ENCODE peak calls at places on chromosomes 7 and 10, in four cellular contexts. One of them, this sample, is unnamed.

GRCh38 chr10:58625070-58625469 is 112.4 kb downstream of the BICC1 start:
- DNase-seq in heart left ventricle: no peak
- DNase-seq in colonic mucosa: no peak
- DNase-seq in NCI-H1105: no peak
- DNase-seq in this sample: no peak

GRCh38 chr7:101494602-101495329 is 132.1 kb downstream of the COL26A1 start:
- DNase-seq in heart left ventricle: no peak
- DNase-seq in colonic mucosa: no peak
- DNase-seq in NCI-H1105: no peak
- DNase-seq in this sample: no peak

GRCh38 chr10:3107426-3107961 is 40.1 kb downstream of the PFKP start:
- DNase-seq in heart left ventricle: peak; percentile 88
- DNase-seq in colonic mucosa: no peak
- DNase-seq in NCI-H1105: no peak
- DNase-seq in this sample: no peak

GRCh38 chr7:73977626-73978618 is 50.1 kb upstream of the ELN start:
- DNase-seq in heart left ventricle: peak; percentile 29
- DNase-seq in colonic mucosa: peak; percentile 52
- DNase-seq in NCI-H1105: no peak
- DNase-seq in this sample: no peak

GRCh38 chr10:3570855-3571266 is 214.1 kb downstream of the KLF6 start:
- DNase-seq in heart left ventricle: peak; percentile 51
- DNase-seq in colonic mucosa: no peak
- DNase-seq in NCI-H1105: no peak
- DNase-seq in this sample: no peak

GRCh38 chr7:36132025-36132424 is 21.0 kb upstream of the EEPD1 start:
- DNase-seq in heart left ventricle: no peak
- DNase-seq in colonic mucosa: no peak
- DNase-seq in NCI-H1105: no peak
- DNase-seq in this sample: no peak

GRCh38 chr7:69502358-69502757 is 95.9 kb upstream of the AUTS2 start:
- DNase-seq in heart left ventricle: no peak
- DNase-seq in colonic mucosa: no peak
- DNase-seq in NCI-H1105: no peak
- DNase-seq in this sample: no peak

GRCh38 chr10:6625428-6625827 is 45.4 kb upstream of the PRKCQ start:
- DNase-seq in heart left ventricle: no peak
- DNase-seq in colonic mucosa: no peak
- DNase-seq in NCI-H1105: no peak
- DNase-seq in this sample: no peak

GRCh38 chr10:18140149-18140956 is at the start of gene CACNB2:
- DNase-seq in heart left ventricle: peak; percentile 86
- DNase-seq in colonic mucosa: peak; percentile 70
- DNase-seq in NCI-H1105: peak; percentile 23
- DNase-seq in this sample: no peak

GRCh38 chr10:1643161-1643910 is 94.0 kb downstream of the ADARB2 start:
- DNase-seq in heart left ventricle: no peak
- DNase-seq in colonic mucosa: no peak
- DNase-seq in NCI-H1105: no peak
- DNase-seq in this sample: no peak

This sample was measured in activated CD4-positive, CD25-positive, alpha-beta regulatory T cell.